ENCODE peak calls at places on chromosomes 3 and 15, in four cellular contexts. One of them, this sample, is unnamed.

GRCh38 chr3:26962419-26963355 is 340.1 kb downstream of the LRRC3B start:
- DNase-seq in HepG2: no peak
- DNase-seq in HCT116: no peak
- DNase-seq in K562: no peak
- DNase-seq in this sample: no peak

GRCh38 chr15:101167791-101168462 is 83.9 kb downstream of the CHSY1 start:
- DNase-seq in HepG2: peak
- DNase-seq in HCT116: peak
- DNase-seq in K562: peak
- DNase-seq in this sample: no peak

GRCh38 chr15:61681676-61682075 is 378.6 kb downstream of the VPS13C start:
- DNase-seq in HepG2: no peak
- DNase-seq in HCT116: no peak
- DNase-seq in K562: no peak
- DNase-seq in this sample: no peak

GRCh38 chr15:57509121-57509520 is 82.6 kb upstream of the MYZAP start:
- DNase-seq in HepG2: no peak
- DNase-seq in HCT116: no peak
- DNase-seq in K562: no peak
- DNase-seq in this sample: no peak

GRCh38 chr15:69662668-69663000 is 210.0 kb downstream of the RPLP1 start:
- DNase-seq in HepG2: no peak
- DNase-seq in HCT116: no peak
- DNase-seq in K562: no peak
- DNase-seq in this sample: no peak

GRCh38 chr3:197736010-197736490 is 654 bp downstream of the RUBCN start:
- DNase-seq in HepG2: no peak
- DNase-seq in HCT116: no peak
- DNase-seq in K562: no peak
- DNase-seq in this sample: peak

GRCh38 chr15:91132079-91132478 is 32.0 kb downstream of the SV2B start:
- DNase-seq in HepG2: peak
- DNase-seq in HCT116: no peak
- DNase-seq in K562: no peak
- DNase-seq in this sample: no peak

GRCh38 chr3:110810356-110810755 is 261.3 kb upstream of the NECTIN3 start:
- DNase-seq in HepG2: no peak
- DNase-seq in HCT116: no peak
- DNase-seq in K562: no peak
- DNase-seq in this sample: no peak

GRCh38 chr3:134327594-134327975 is 46.7 kb downstream of the AMOTL2 start:
- DNase-seq in HepG2: no peak
- DNase-seq in HCT116: no peak
- DNase-seq in K562: no peak
- DNase-seq in this sample: no peak

GRCh38 chr15:81184188-81184587 is 12.5 kb upstream of the IL16 start:
- DNase-seq in HepG2: no peak
- DNase-seq in HCT116: no peak
- DNase-seq in K562: no peak
- DNase-seq in this sample: peak

GRCh38 chr15:84934942-84935729 is 46.5 kb upstream of the PDE8A start:
- DNase-seq in HepG2: peak
- DNase-seq in HCT116: no peak
- DNase-seq in K562: peak
- DNase-seq in this sample: no peak

GRCh38 chr3:149553781-149554451 is 79.4 kb downstream of the TM4SF4 start:
- DNase-seq in HepG2: no peak
- DNase-seq in HCT116: no peak
- DNase-seq in K562: no peak
- DNase-seq in this sample: no peak

GRCh38 chr15:62469874-62470688 is 305.0 kb upstream of the C2CD4B start:
- DNase-seq in HepG2: peak
- DNase-seq in HCT116: peak
- DNase-seq in K562: no peak
- DNase-seq in this sample: no peak

GRCh38 chr15:66023322-66023972 is 154.2 kb downstream of the RAB11A start:
- DNase-seq in HepG2: no peak
- DNase-seq in HCT116: no peak
- DNase-seq in K562: no peak
- DNase-seq in this sample: no peak

GRCh38 chr15:88620995-88621772 is at the start of gene AEN:
- DNase-seq in HepG2: peak
- DNase-seq in HCT116: peak
- DNase-seq in K562: peak
- DNase-seq in this sample: peak

GRCh38 chr15:36632196-36632595 is 52.8 kb downstream of the CDIN1 start:
- DNase-seq in HepG2: no peak
- DNase-seq in HCT116: peak
- DNase-seq in K562: no peak
- DNase-seq in this sample: no peak

GRCh38 chr3:169825316-169825715 is 12.6 kb upstream of the LRRC34 start:
- DNase-seq in HepG2: no peak
- DNase-seq in HCT116: no peak
- DNase-seq in K562: no peak
- DNase-seq in this sample: no peak

GRCh38 chr15:31302778-31303433 is 23.7 kb upstream of the KLF13 start:
- DNase-seq in HepG2: no peak
- DNase-seq in HCT116: no peak
- DNase-seq in K562: no peak
- DNase-seq in this sample: peak

GRCh38 chr3:197749601-197750395 is at the start of gene FYTTD1:
- DNase-seq in HepG2: peak
- DNase-seq in HCT116: peak
- DNase-seq in K562: peak
- DNase-seq in this sample: no peak

GRCh38 chr15:65189102-65189740 is 4.1 kb upstream of the CLPX start:
- DNase-seq in HepG2: peak
- DNase-seq in HCT116: peak
- DNase-seq in K562: peak
- DNase-seq in this sample: peak

GRCh38 chr15:69825941-69826817 is 271.5 kb downstream of the TLE3 start:
- DNase-seq in HepG2: no peak
- DNase-seq in HCT116: no peak
- DNase-seq in K562: no peak
- DNase-seq in this sample: no peak

GRCh38 chr3:58720526-58720925 is 54.0 kb upstream of the FAM3D start:
- DNase-seq in HepG2: no peak
- DNase-seq in HCT116: no peak
- DNase-seq in K562: no peak
- DNase-seq in this sample: no peak

GRCh38 chr3:159788987-159789386 is 199.6 kb upstream of the IL12A start:
- DNase-seq in HepG2: no peak
- DNase-seq in HCT116: no peak
- DNase-seq in K562: no peak
- DNase-seq in this sample: no peak

GRCh38 chr3:35544976-35545375 is 94.3 kb upstream of the ARPP21 start:
- DNase-seq in HepG2: no peak
- DNase-seq in HCT116: no peak
- DNase-seq in K562: no peak
- DNase-seq in this sample: no peak

GRCh38 chr3:15512173-15512572 is 9.3 kb downstream of the COLQ start:
- DNase-seq in HepG2: no peak
- DNase-seq in HCT116: no peak
- DNase-seq in K562: no peak
- DNase-seq in this sample: no peak

GRCh38 chr3:30305021-30305420 is 301.4 kb upstream of the TGFBR2 start:
- DNase-seq in HepG2: no peak
- DNase-seq in HCT116: no peak
- DNase-seq in K562: no peak
- DNase-seq in this sample: no peak

GRCh38 chr3:30231277-30232141 is 374.9 kb upstream of the TGFBR2 start:
- DNase-seq in HepG2: no peak
- DNase-seq in HCT116: no peak
- DNase-seq in K562: no peak
- DNase-seq in this sample: no peak

GRCh38 chr3:171366043-171366442 is 94.2 kb downstream of the TNIK start:
- DNase-seq in HepG2: no peak
- DNase-seq in HCT116: no peak
- DNase-seq in K562: no peak
- DNase-seq in this sample: no peak

GRCh38 chr3:152199069-152199838 is 69.5 kb upstream of the MBNL1 start:
- DNase-seq in HepG2: no peak
- DNase-seq in HCT116: no peak
- DNase-seq in K562: no peak
- DNase-seq in this sample: no peak

GRCh38 chr3:179840985-179841384 is 188.1 kb downstream of the USP13 start:
- DNase-seq in HepG2: no peak
- DNase-seq in HCT116: no peak
- DNase-seq in K562: no peak
- DNase-seq in this sample: no peak

GRCh38 chr3:196968233-196969000 is at the start of gene PIGZ:
- DNase-seq in HepG2: no peak
- DNase-seq in HCT116: no peak
- DNase-seq in K562: peak
- DNase-seq in this sample: peak

GRCh38 chr3:119257111-119257510 is 16.4 kb upstream of the B4GALT4 start:
- DNase-seq in HepG2: no peak
- DNase-seq in HCT116: no peak
- DNase-seq in K562: no peak
- DNase-seq in this sample: no peak

DNA sequence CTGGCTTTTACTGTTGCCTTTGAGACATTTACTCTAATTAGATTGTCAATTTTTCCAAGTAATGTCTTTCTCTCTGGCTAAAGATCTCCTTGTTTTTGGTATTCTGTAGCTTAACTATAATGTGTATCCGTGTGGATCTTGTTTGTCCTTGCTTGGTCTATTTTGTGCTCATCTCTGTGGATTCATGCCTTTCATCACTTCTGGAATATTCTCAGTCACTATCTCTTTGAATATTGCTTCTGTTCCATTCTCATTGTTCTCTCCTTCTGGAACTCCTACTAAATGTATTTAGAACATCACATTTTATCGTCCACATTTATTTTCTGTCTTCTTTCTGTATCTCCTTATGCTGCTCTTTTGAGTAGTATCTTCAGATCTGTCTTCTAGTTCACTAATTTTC is 12.7 kb downstream of the PGPEP1L start:
- DNase-seq in HepG2: no peak
- DNase-seq in HCT116: no peak
- DNase-seq in K562: no peak
- DNase-seq in this sample: no peak
- TF ChIP-seq YY1 in HepG2: no peak
- TF ChIP-seq YY1 in HCT116: no peak
- TF ChIP-seq YY1 in K562: no peak
- TF ChIP-seq YY1 in this sample: no peak

GRCh38 chr15:67303490-67304363 is 49.1 kb downstream of the IQCH start:
- DNase-seq in HepG2: peak
- DNase-seq in HCT116: peak
- DNase-seq in K562: peak
- DNase-seq in this sample: no peak
- TF ChIP-seq POLR2AphosphoS5 in HepG2: no peak
- TF ChIP-seq POLR2AphosphoS5 in HCT116: no peak
- TF ChIP-seq POLR2AphosphoS5 in K562: no peak
- TF ChIP-seq POLR2AphosphoS5 in this sample: no peak

DNA sequence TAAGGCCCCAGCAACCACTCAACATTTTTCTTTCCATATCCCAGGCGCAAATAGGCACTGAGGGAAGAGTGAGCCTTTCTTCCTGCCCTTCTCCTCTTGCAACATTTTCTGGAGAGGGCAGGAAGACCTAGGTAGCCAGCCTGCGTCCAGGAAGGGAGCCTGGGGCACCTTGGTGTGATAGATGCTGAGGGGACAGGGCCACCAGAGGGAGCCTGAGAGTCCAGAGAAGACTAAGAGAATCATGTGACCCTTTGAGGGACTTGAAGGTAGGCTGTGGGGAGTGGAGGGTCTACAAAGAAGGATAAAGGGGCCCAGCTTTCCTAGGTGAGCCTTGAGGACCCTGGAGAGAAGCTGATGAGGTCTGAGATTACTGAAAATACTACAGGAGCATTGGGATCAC is 346.6 kb downstream of the CNTN6 start:
- DNase-seq in HepG2: no peak
- DNase-seq in HCT116: no peak
- DNase-seq in K562: no peak
- DNase-seq in this sample: peak
- TF ChIP-seq YY1 in HepG2: no peak
- TF ChIP-seq YY1 in HCT116: no peak
- TF ChIP-seq YY1 in K562: no peak
- TF ChIP-seq YY1 in this sample: no peak

GRCh38 chr3:132136334-132136716 is 101.5 kb upstream of the CPNE4 start:
- DNase-seq in HepG2: no peak
- DNase-seq in HCT116: no peak
- DNase-seq in K562: no peak
- DNase-seq in this sample: no peak

GRCh38 chr3:132134611-132135010 is 99.8 kb upstream of the CPNE4 start:
- DNase-seq in HepG2: no peak
- DNase-seq in HCT116: no peak
- DNase-seq in K562: no peak
- DNase-seq in this sample: no peak

GRCh38 chr3:132135628-132136333 is 101.0 kb upstream of the CPNE4 start:
- DNase-seq in HepG2: peak
- DNase-seq in HCT116: peak
- DNase-seq in K562: no peak
- DNase-seq in this sample: peak
- TF ChIP-seq POLR2AphosphoS5 in HepG2: no peak
- TF ChIP-seq POLR2AphosphoS5 in HCT116: no peak
- TF ChIP-seq POLR2AphosphoS5 in K562: no peak
- TF ChIP-seq POLR2AphosphoS5 in this sample: no peak

DNA sequence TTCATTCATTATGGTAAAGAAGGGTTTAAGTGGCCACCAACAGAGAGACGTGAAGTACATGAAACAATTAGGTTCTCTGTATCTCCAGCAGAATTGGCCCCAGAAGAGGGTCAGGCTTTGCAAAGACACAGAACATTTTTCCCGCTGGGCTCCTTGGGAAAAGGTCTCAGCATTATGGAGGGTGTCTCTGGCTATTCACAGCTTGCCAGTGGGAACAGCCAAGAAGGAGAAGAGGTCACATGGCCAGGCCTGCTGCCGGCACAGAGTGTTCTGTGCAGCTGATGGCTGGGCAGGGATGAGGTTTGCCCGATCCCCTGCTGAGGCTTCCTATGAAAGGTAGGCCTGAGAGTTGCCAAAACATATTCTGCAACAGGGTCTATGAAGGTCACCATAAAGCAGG is 77.8 kb upstream of the LPP start:
- DNase-seq in HepG2: no peak
- DNase-seq in HCT116: no peak
- DNase-seq in K562: no peak
- DNase-seq in this sample: no peak
- TF ChIP-seq YY1 in HepG2: no peak
- TF ChIP-seq YY1 in HCT116: no peak
- TF ChIP-seq YY1 in K562: no peak
- TF ChIP-seq YY1 in this sample: no peak

This sample was measured in H1.